ENCODE peak calls at places on chromosome 14, in five cellular contexts. F, Q, U, I and S are unnamed samples. For H3K4me1, the result is how much of the 10 kb centered on the place peaks cover.

GRCh38 chr14:41718477-41719166 is 111.9 kb downstream of the LRFN5 start:
- DNase-seq in F (no peak), U (no peak), I (no peak), Q (no peak), S (no peak)

GRCh38 chr14:89628521-89628920 is 211.5 kb upstream of the FOXN3 start:
- DNase-seq in I (no peak), U (no peak), F (no peak), Q (no peak), S (no peak)

GRCh38 chr14:37078131-37078530 is 94.3 kb downstream of the SLC25A21 start:
- DNase-seq in I (no peak), F (no peak), U (no peak), Q (no peak), S (no peak)

GRCh38 chr14:95495538-95496025 is 20.9 kb downstream of the SYNE3 start:
- DNase-seq in Q (no peak), I (no peak), U (no peak), F (peak), S (no peak)

GRCh38 chr14:105299654-105300541 is 903 bp downstream of the BRF1 start:
- DNase-seq in I (no peak), Q (no peak), F (peak), U (no peak), S (no peak)

GRCh38 chr14:45253754-45254300 is 825 bp upstream of the MIS18BP1 start:
- DNase-seq in I (no peak), F (no peak), U (no peak), Q (peak), S (peak)

GRCh38 chr14:44657688-44658388 is 150.8 kb upstream of the FSCB start:
- DNase-seq in I (no peak), U (peak), F (no peak), Q (no peak), S (no peak)

GRCh38 chr14:80926706-80927384 is 14.7 kb downstream of the CEP128 start:
- DNase-seq in I (no peak), Q (no peak), F (no peak), U (no peak), S (no peak)

GRCh38 chr14:74412753-74413152 is 13.3 kb downstream of the SYNDIG1L start:
- DNase-seq in U (no peak), F (no peak), I (no peak), Q (no peak), S (no peak)

GRCh38 chr14:105211758-105212089 is 30.6 kb upstream of the NUDT14 start:
- DNase-seq in U (no peak), Q (no peak), F (peak), I (no peak), S (no peak)

GRCh38 chr14:61438860-61439765 is 117.7 kb downstream of the PRKCH start:
- DNase-seq in Q (peak), U (peak), F (peak), I (no peak), S (peak)

GRCh38 chr14:104572024-104572623 is 7.4 kb upstream of the C14orf180 start:
- DNase-seq in Q (no peak), I (no peak), U (no peak), F (peak), S (no peak)

GRCh38 chr14:93903342-93904184 is 23.6 kb upstream of the FAM181A start:
- DNase-seq in I (no peak), U (peak), Q (no peak), F (no peak), S (no peak)

GRCh38 chr14:104104006-104104901 is 18.8 kb downstream of the ASPG start:
- DNase-seq in Q (no peak), I (no peak), U (no peak), F (peak), S (no peak)

GRCh38 chr14:89504602-89505320 is 87.7 kb upstream of the FOXN3 start:
- DNase-seq in F (no peak), I (no peak), Q (no peak), U (no peak), S (no peak)

GRCh38 chr14:30196861-30197260 is 269.2 kb upstream of the PRKD1 start:
- DNase-seq in Q (no peak), F (no peak), I (no peak), U (no peak), S (no peak)

GRCh38 chr14:105089746-105090492 is 24.7 kb upstream of the GPR132 start:
- DNase-seq in F (peak), U (no peak), I (no peak), Q (no peak), S (peak)

GRCh38 chr14:50800032-50800431 is 30.9 kb downstream of the NIN start:
- DNase-seq in F (no peak), U (no peak), I (no peak), Q (no peak), S (no peak)

GRCh38 chr14:42664185-42664584 is 1057.5 kb downstream of the LRFN5 start:
- DNase-seq in Q (no peak), F (no peak), U (no peak), I (no peak), S (no peak)

GRCh38 chr14:93132472-93133065 is 16.8 kb upstream of the ITPK1 start:
- DNase-seq in U (peak), Q (no peak), F (no peak), I (peak), S (no peak)

GRCh38 chr14:81401420-81402122 is 1.4 kb upstream of the STON2 start:
- DNase-seq in F (no peak), U (no peak), I (no peak), Q (no peak), S (no peak)

GRCh38 chr14:103742499-103743255 is 27.1 kb downstream of the ZFYVE21 start:
- DNase-seq in U (no peak), I (no peak), Q (no peak), F (no peak), S (no peak)

GRCh38 chr14:98195256-98195655 is 1076.7 kb downstream of the BCL11B start:
- DNase-seq in U (no peak), F (no peak), Q (no peak), I (no peak), S (no peak)

GRCh38 chr14:50559990-50560928 is at the start of gene ATL1:
- DNase-seq in Q (peak), U (peak), I (no peak), F (peak), S (peak)

GRCh38 chr14:61524211-61524806 is 171.0 kb upstream of the HIF1A start:
- DNase-seq in F (no peak), Q (no peak), I (no peak), U (no peak), S (no peak)

GRCh38 chr14:67420102-67420739 is 8.3 kb upstream of the PLEK2 start:
- DNase-seq in I (no peak), U (peak), F (no peak), Q (no peak), S (no peak)

GRCh38 chr14:94548999-94549985 is 11.9 kb upstream of the SERPINA4 start:
- DNase-seq in U (peak), F (no peak), I (peak), Q (no peak), S (peak)

GRCh38 chr14:56341766-56342418 is 223.7 kb downstream of the PELI2 start:
- DNase-seq in F (no peak), I (no peak), Q (no peak), U (no peak), S (no peak)

GRCh38 chr14:56339855-56340701 is 221.9 kb downstream of the PELI2 start:
- DNase-seq in I (peak), F (peak), U (peak), Q (peak), S (peak)

GRCh38 chr14:56338674-56339073 is 220.5 kb downstream of the PELI2 start:
- DNase-seq in I (no peak), Q (no peak), F (no peak), U (no peak), S (no peak)

GRCh38 chr14:56340921-56341320 is 222.7 kb downstream of the PELI2 start:
- DNase-seq in Q (no peak), I (no peak), U (no peak), F (no peak), S (no peak)

GRCh38 chr14:56342419-56342901 is 224.2 kb downstream of the PELI2 start:
- DNase-seq in I (no peak), Q (no peak), F (no peak), U (no peak), S (no peak)
- H3K27ac ChIP-seq in I (no peak), Q (peak), F (peak), U (no peak), S (peak)

DNA sequence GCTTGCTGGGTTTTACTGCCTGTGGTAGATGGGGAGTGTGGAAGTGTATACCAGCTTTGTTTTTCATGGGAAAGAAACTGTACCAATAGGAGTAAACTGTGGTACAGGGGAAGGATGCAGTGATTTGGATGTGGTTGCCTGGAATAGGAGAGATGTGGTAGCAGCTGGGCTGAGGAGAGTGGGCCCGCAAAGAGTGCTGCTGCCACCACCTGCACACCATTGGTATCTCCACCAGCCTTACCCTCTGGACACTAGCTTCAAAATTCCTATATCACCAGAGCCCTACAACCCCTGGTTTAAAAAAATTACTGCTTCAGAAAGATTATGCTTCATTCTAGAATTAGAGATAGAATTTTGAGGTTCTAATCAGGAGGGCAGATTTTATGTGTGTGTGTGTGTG is 53.6 kb downstream of the AKAP6 start:
- DNase-seq in U (peak), F (no peak), Q (no peak), I (no peak), S (no peak)
- TF ChIP-seq CTCF in U (peak), F (peak), Q (no peak), I (no peak), S (no peak)

GRCh38 chr14:22996823-22997301 is 13.1 kb downstream of the C14orf93 start:
- DNase-seq in Q (no peak), F (no peak), I (no peak), U (no peak), S (no peak)

GRCh38 chr14:22997676-22998323 is 12.1 kb downstream of the C14orf93 start:
- DNase-seq in I (no peak), U (no peak), Q (no peak), F (no peak), S (no peak)

GRCh38 chr14:22995889-22996611 is 13.7 kb upstream of the AJUBA start:
- DNase-seq in U (no peak), I (no peak), F (no peak), Q (no peak), S (no peak)

GRCh38 chr14:23000860-23001259 is 9.1 kb downstream of the C14orf93 start:
- DNase-seq in U (no peak), F (no peak), Q (no peak), I (no peak), S (no peak)

GRCh38 chr14:22998324-22999012 is 11.5 kb downstream of the C14orf93 start:
- DNase-seq in Q (no peak), F (no peak), I (no peak), U (no peak), S (no peak)
- H3K4me1 ChIP-seq in Q (under half), F (under half), I (under half), U (under half), S (under half)

DNA sequence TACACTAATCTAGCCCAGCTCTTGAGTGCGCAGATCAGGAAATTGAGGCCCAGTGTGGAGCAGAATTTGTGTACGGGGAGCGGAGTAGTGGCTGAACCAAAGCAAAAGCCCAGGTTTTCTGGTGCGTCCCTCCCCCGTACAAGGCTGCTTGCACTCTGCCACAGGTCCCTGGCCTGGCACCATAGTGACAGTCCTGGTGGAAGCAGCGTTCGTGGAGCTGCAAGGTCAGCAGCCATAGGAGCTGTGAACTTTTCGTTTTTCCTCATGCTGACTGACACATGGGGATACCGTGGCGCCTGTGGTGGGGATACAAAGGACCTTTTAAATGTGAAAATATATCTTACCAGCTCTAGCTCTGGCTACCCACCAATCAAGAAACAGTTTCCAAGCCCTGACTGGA is 1.8 kb downstream of the EVL start:
- DNase-seq in Q (no peak), F (no peak), U (no peak), I (no peak), S (no peak)
- H3K27ac ChIP-seq in Q (no peak), F (no peak), U (no peak), I (peak), S (no peak)

GRCh38 chr14:69612759-69613145 is 1.4 kb downstream of the SUSD6 start:
- DNase-seq in Q (no peak), F (no peak), I (no peak), U (no peak), S (no peak)
- TF ChIP-seq CTCF in Q (no peak), F (no peak), I (no peak), U (peak), S (no peak)

DNA sequence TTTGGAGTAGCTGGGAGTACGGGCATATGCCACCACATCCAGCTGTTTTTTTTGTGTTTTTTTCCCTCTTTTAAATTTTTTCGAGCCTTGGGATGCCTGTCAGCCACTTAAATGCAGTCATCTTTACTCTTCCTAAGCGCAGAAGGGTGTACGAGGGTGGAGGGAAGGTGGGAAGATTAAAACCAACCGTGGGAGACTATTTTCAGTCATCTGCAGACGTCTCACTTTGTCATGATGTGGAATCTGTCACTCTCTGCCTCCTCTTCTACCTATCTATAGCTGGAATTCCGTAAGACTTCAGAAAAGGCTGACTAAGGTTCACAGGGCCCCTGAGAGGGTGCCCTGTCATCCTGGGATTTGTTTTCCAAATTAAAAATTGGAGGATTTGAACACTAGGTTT is 105.3 kb downstream of the SAMD4A start:
- DNase-seq in I (no peak), F (no peak), Q (no peak), U (no peak), S (no peak)
- H3K4me1 ChIP-seq in I (under half), F (under half), Q (half or more), U (under half), S (under half)